ENCODE peak calls at places on chromosomes 16 and 17, in nine cellular contexts. Z is HCT116, Q is heart left ventricle, X is K562, K is IMR-90, B is right lobe of liver, P is HepG2, G is upper lobe of left lung, U is body of pancreas. R is an unnamed sample.

GRCh38 chr17:46089389-46089965 is 90.4 kb downstream of the STH start:
- ATAC-seq in G (no peak), X (no peak), U (no peak), Z (no peak), K (no peak), Q (no peak), B (no peak), P (no peak), R (no peak)

GRCh38 chr17:82385559-82386255 is 14.1 kb downstream of the UTS2R start:
- ATAC-seq in Z (no peak), K (no peak), U (no peak), B (no peak), G (no peak), Q (no peak), X (no peak), P (no peak), R (no peak)

GRCh38 chr17:45299311-45299710 is 17.5 kb downstream of the MAP3K14 start:
- ATAC-seq in K (no peak), B (peak; percentile 27), P (no peak), Q (peak; percentile 48), Z (no peak), X (no peak), U (no peak), G (no peak), R (peak; percentile 55)

GRCh38 chr16:2388139-2388874 is 40.9 kb upstream of the CCNF start:
- ATAC-seq in B (no peak), K (no peak), P (no peak), Z (no peak), X (no peak), G (no peak), Q (no peak), U (peak; percentile 39), R (no peak)

GRCh38 chr17:64920026-64920418 is 744 bp upstream of the LRRC37A3 start:
- ATAC-seq in X (peak; percentile 5), P (peak; percentile 34), K (peak; percentile 1), Q (peak; percentile 23), G (peak; percentile 5), U (no peak), B (peak; percentile 9), Z (peak; percentile 17), R (peak; percentile 10)

GRCh38 chr16:64416232-64417010 is 705.4 kb downstream of the CDH11 start:
- ATAC-seq in X (no peak), K (no peak), G (peak; percentile 19), B (no peak), Z (no peak), P (no peak), Q (peak; percentile 30), U (no peak), R (no peak)

GRCh38 chr17:31158741-31159377 is 64.1 kb downstream of the NF1 start:
- ATAC-seq in K (peak; percentile 47), B (no peak), U (no peak), Q (no peak), X (no peak), G (no peak), P (no peak), Z (no peak), R (no peak)

GRCh38 chr17:70863436-70864248 is 694.3 kb downstream of the KCNJ2 start:
- ATAC-seq in B (peak; percentile 88), G (no peak), P (no peak), U (peak; percentile 78), K (no peak), Z (peak; percentile 87), X (no peak), Q (no peak), R (no peak)

GRCh38 chr17:60628252-60628889 is 28.4 kb downstream of the PPM1D start:
- ATAC-seq in X (no peak), Q (no peak), Z (no peak), B (no peak), G (no peak), U (no peak), P (no peak), K (no peak), R (no peak)

GRCh38 chr17:19448341-19449268 is 37.6 kb downstream of the RNF112 start:
- ATAC-seq in P (peak; percentile 65), U (peak; percentile 72), X (no peak), B (peak; percentile 89), K (peak; percentile 95), G (peak; percentile 68), Z (no peak), Q (peak; percentile 49), R (peak; percentile 88)

GRCh38 chr16:73523209-73523608 is 475.3 kb upstream of the ZFHX3 start:
- ATAC-seq in P (no peak), U (no peak), G (no peak), Q (no peak), K (no peak), Z (no peak), X (no peak), B (no peak), R (no peak)
- H3K27ac ChIP-seq in P (no peak overlapping the region), U (no peak overlapping the region), G (no peak overlapping the region), Q (no peak overlapping the region), K (no peak overlapping the region), Z (no peak overlapping the region), X (no peak overlapping the region), B (no peak overlapping the region), R (no peak overlapping the region)

DNA sequence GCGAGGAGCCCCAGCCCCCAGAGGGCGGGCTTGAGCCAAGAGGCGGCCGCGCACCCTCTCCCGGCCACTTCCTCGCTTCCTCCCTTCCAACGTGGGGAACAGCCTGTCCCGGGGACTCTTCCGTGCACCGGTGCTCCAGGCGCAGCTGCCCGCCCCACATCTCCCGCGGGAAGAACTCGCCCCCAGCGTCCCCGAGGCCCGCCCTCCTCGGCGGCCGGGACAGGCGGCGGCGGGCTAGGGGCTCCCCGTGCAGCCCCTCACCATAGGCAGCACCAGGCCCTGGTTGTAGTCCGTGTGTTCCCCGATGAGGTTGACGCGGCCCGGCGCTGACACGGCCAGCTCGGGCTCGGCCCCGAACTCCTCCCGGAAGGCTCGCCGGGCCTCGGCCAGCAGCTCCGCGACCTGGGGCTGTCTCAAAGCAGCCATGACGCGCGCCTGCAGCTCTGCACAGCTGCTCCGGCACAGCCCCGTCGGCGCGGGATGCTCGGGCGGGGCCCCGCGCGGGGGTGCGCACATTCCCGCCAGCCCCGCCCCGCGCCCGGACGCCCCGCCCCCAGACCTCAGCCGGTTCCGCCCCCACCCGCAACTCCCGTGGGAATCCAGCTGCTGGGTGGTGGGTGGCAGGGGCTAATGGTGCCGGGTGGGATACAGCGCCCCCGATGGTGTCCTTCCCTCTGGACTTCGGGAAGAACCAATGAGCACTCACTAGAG is at the start of gene GALK1:
- ATAC-seq in B (peak; percentile 76), P (peak; percentile 73), Q (peak; percentile 84), G (peak; percentile 89), K (peak; percentile 92), Z (peak; percentile 85), X (peak; percentile 95), U (peak; percentile 78), R (peak; percentile 93)
- TF ChIP-seq POLR2A in B (peak; percentile 69), P (peak; percentile 73), Q (peak; percentile 64), G (peak; percentile 64), K (peak; percentile 28), Z (no peak), X (peak; percentile 65), U (peak; percentile 72), R (peak; percentile 64)

GRCh38 chr16:77430360-77430759 is 4.5 kb downstream of the ADAMTS18 start:
- ATAC-seq in K (no peak), B (no peak), X (no peak), Q (no peak), U (no peak), G (no peak), P (no peak), Z (no peak), R (no peak)

GRCh38 chr16:77422196-77422784 is 12.5 kb downstream of the ADAMTS18 start:
- ATAC-seq in U (no peak), Q (no peak), P (no peak), G (no peak), K (no peak), B (no peak), Z (no peak), X (no peak), R (no peak)

GRCh38 chr16:77424841-77425604 is 9.8 kb downstream of the ADAMTS18 start:
- ATAC-seq in G (no peak), Z (no peak), U (no peak), K (no peak), B (no peak), Q (no peak), P (no peak), X (no peak), R (no peak)
- H3K27me3 ChIP-seq in G (no peaks in the 10 kb centered on the region), Z (peaks cover 38% of the 10 kb centered on the region), U (no peaks in the 10 kb centered on the region), K (no peaks in the 10 kb centered on the region), B (no peaks in the 10 kb centered on the region), Q (no peaks in the 10 kb centered on the region), P (no peaks in the 10 kb centered on the region), X (no peaks in the 10 kb centered on the region), R (peaks cover 7% of the 10 kb centered on the region)

GRCh38 chr16:30758988-30759461 is 2.8 kb downstream of the CFAP119 start:
- ATAC-seq in K (no peak), Z (no peak), Q (no peak), U (no peak), P (no peak), B (no peak), X (no peak), G (no peak), R (no peak)

GRCh38 chr16:30761427-30761927 is 385 bp downstream of the CFAP119 start:
- ATAC-seq in Z (peak; percentile 57), U (peak; percentile 33), K (peak; percentile 64), P (peak; percentile 62), B (peak; percentile 14), G (peak; percentile 48), X (peak; percentile 70), Q (peak; percentile 13), R (peak; percentile 35)

GRCh38 chr16:30760577-30761426 is 1.1 kb downstream of the CFAP119 start:
- ATAC-seq in G (no peak), Z (no peak), X (no peak), P (no peak), B (no peak), K (peak; percentile 1), Q (no peak), U (no peak), R (no peak)

GRCh38 chr16:30761928-30762902 is at the start of the genes CFAP119 and RNF40:
- ATAC-seq in U (peak; percentile 99), K (peak; percentile 96), Z (peak; percentile 85), Q (peak; percentile 98), G (peak; percentile 97), X (peak; percentile 94), P (peak; percentile 93), B (peak; percentile 97), R (peak; percentile 99)

GRCh38 chr16:30760160-30760559 is 1.7 kb downstream of the CFAP119 start:
- ATAC-seq in G (no peak), Q (no peak), K (no peak), U (no peak), P (no peak), Z (no peak), X (no peak), B (no peak), R (no peak)
- H3K27ac ChIP-seq in G (no peak overlapping the region), Q (no peak overlapping the region), K (no peak overlapping the region), U (no peak overlapping the region), P (no peak overlapping the region), Z (no peak overlapping the region), X (peak overlapping the region; percentile 54), B (no peak overlapping the region), R (no peak overlapping the region)

DNA sequence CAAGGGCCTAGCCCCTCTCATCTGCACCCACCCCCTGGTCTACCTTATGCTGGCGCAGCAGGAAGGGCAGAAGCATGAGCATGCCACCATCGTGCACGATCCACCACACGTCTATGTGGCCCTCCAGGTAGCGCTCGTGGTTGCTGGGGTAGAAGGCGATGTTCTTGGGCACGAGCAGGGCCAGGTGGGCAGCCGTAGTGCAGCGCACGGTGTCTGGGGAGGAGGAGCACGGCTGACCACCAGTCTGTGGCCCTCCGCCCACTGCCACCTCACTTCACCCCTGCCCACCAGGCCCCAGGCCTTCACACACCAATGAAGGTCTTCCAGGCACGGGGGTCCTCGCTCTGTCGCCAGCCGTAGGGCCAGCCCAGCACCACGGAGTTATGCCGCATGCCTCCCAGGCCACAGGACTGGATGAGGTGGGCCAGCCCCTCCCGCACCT is 2.2 kb upstream of the LCAT start:
- ATAC-seq in K (no peak), Z (no peak), U (no peak), X (no peak), Q (no peak), B (no peak), G (no peak), P (no peak), R (no peak)
- TF ChIP-seq POLR2A in K (no peak), Z (no peak), U (no peak), X (no peak), Q (no peak), B (no peak), G (no peak), P (no peak), R (no peak)

R was measured in gastroesophageal sphincter.